ENCODE peak calls at places on chromosomes 5 and 9, in seven cellular contexts. Y is GM23338, L is K562, M is HepG2, R is H1, H is HCT116, X is GM12878. K is an unnamed sample.

GRCh38 chr9:131126059-131126426 is 657 bp downstream of the NUP214 start:
- DNase-seq in Y (no peak), L (peak), M (peak), R (no peak), H (no peak), X (no peak), K (no peak)

GRCh38 chr5:80198399-80198798 is 57.4 kb downstream of the SERINC5 start:
- DNase-seq in Y (no peak), L (no peak), M (no peak), R (no peak), H (no peak), X (no peak), K (no peak)

GRCh38 chr5:2330731-2331130 is 420.7 kb downstream of the IRX2 start:
- DNase-seq in Y (no peak), L (no peak), M (no peak), R (no peak), H (no peak), X (no peak), K (no peak)

GRCh38 chr5:32984851-32985250 is 273.7 kb downstream of the NPR3 start:
- DNase-seq in Y (no peak), L (no peak), M (no peak), R (no peak), H (no peak), X (no peak), K (no peak)

GRCh38 chr5:79229357-79230174 is 6.4 kb upstream of the JMY start:
- DNase-seq in Y (no peak), L (no peak), M (no peak), R (no peak), H (no peak), X (peak), K (no peak)

GRCh38 chr5:165863267-165863666 is 2357.8 kb downstream of the MAT2B start:
- DNase-seq in Y (no peak), L (no peak), M (no peak), R (no peak), H (no peak), X (no peak), K (no peak)

GRCh38 chr5:176166427-176166826 is 71.8 kb upstream of the SIMC1 start:
- DNase-seq in Y (no peak), L (no peak), M (no peak), R (no peak), H (peak), X (no peak), K (no peak)

GRCh38 chr5:17233488-17233887 is 16.1 kb downstream of the BASP1 start:
- DNase-seq in Y (no peak), L (no peak), M (no peak), R (no peak), H (no peak), X (no peak), K (no peak)

GRCh38 chr5:56375011-56375410 is 141.9 kb upstream of the ANKRD55 start:
- DNase-seq in Y (no peak), L (no peak), M (no peak), R (no peak), H (no peak), X (no peak), K (no peak)

GRCh38 chr5:132283423-132284043 is 10.7 kb upstream of the SLC22A4 start:
- DNase-seq in Y (peak), L (peak), M (peak), R (no peak), H (no peak), X (no peak), K (no peak)

GRCh38 chr5:4208537-4208936 is 612.9 kb downstream of the IRX1 start:
- DNase-seq in Y (no peak), L (no peak), M (no peak), R (no peak), H (no peak), X (no peak), K (no peak)

GRCh38 chr9:2241461-2241874 is 226.3 kb downstream of the SMARCA2 start:
- DNase-seq in Y (peak), L (peak), M (no peak), R (peak), H (no peak), X (no peak), K (peak)

GRCh38 chr9:96253059-96253696 is 48.8 kb downstream of the HSD17B3 start:
- DNase-seq in Y (peak), L (no peak), M (no peak), R (no peak), H (no peak), X (peak), K (no peak)

GRCh38 chr5:2780421-2781171 is 29.1 kb upstream of the IRX2 start:
- DNase-seq in Y (peak), L (no peak), M (no peak), R (no peak), H (no peak), X (no peak), K (peak)

GRCh38 chr5:139205586-139205985 is 7.4 kb upstream of the SIL1 start:
- DNase-seq in Y (no peak), L (no peak), M (no peak), R (no peak), H (no peak), X (no peak), K (no peak)

GRCh38 chr5:41762426-41762825 is 107.8 kb downstream of the OXCT1 start:
- DNase-seq in Y (no peak), L (no peak), M (no peak), R (no peak), H (no peak), X (no peak), K (no peak)

GRCh38 chr5:758698-759053 is 25.9 kb downstream of the ZDHHC11B start:
- DNase-seq in Y (no peak), L (no peak), M (no peak), R (no peak), H (no peak), X (no peak), K (no peak)

GRCh38 chr5:759781-760362 is 24.7 kb downstream of the ZDHHC11B start:
- DNase-seq in Y (no peak), L (no peak), M (no peak), R (no peak), H (no peak), X (no peak), K (no peak)

GRCh38 chr5:757931-758697 is 26.4 kb downstream of the ZDHHC11B start:
- DNase-seq in Y (no peak), L (no peak), M (peak), R (no peak), H (no peak), X (no peak), K (no peak)

GRCh38 chr5:760363-761205 is 23.9 kb downstream of the ZDHHC11B start:
- DNase-seq in Y (no peak), L (no peak), M (no peak), R (no peak), H (no peak), X (no peak), K (no peak)

DNA sequence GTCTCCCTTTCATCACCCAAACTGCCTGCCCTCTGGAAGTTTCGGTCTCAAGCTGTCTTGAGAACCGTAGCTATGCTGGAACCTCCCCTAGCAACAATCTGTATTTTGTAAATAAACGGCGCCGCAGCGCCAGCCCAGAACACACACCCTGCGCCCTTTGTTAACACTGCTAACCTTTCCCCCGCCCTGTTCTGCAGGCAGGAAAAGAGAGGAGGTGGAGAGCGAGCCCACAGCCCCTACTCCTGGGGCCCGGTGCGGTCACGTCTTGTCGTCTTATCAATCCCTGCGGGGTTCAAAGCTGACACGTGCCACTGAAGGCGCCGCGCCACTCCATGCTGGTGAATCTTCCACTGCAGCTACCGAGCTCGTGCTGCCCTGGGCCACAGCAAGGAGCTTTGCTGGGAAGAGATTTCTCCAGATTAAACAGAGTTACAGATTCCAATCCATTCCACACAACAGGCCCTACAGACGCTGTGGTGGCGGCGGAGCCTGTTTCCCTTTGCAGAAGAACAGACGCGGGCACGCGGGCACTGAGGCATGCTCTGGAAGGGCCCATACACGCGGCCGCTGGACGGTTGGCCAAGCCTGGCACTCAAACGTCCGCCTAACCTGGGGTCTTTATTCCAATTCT is 25.3 kb downstream of the ZDHHC11B start:
- DNase-seq in Y (peak), L (no peak), M (peak), R (no peak), H (no peak), X (no peak), K (no peak)
- TF ChIP-seq EZH2 in Y (no peak), L (no peak), M (no peak), R (no peak), H (no peak), X (no peak), K (no peak)

DNA sequence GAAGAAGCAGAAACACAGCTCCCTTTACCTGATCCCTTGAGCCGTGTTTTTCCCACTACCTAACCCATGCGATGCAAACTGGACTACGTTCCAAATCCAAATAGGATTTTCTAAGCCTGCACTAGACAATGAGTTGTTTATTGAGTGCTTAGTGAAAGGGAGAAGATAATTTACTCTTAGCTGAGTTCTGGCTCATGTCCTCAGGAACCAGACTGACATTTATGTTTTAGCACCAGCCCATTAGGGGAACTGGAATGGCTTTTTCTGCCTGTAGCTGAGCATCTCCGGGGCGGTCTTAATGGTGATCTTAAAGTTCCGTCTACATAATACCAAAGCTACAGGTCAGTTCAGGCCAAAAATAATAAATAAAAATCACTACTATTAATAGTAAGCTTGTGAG is 81.5 kb downstream of the SH3TC2 start:
- DNase-seq in Y (no peak), L (no peak), M (no peak), R (no peak), H (no peak), X (no peak), K (no peak)
- H3K4me3 ChIP-seq in Y (no peak), L (no peak), M (no peak), R (no peak), H (no peak), X (no peak), K (no peak)

GRCh38 chr5:14008819-14009311 is 64.4 kb upstream of the DNAH5 start:
- DNase-seq in Y (no peak), L (no peak), M (peak), R (no peak), H (no peak), X (no peak), K (no peak)
- TF ChIP-seq POLR2AphosphoS5 in Y (no peak), L (no peak), M (no peak), R (no peak), H (no peak), X (no peak), K (no peak)

GRCh38 chr5:122180146-122180712 is 50.9 kb downstream of the ZNF474 start:
- DNase-seq in Y (no peak), L (no peak), M (no peak), R (no peak), H (no peak), X (no peak), K (no peak)

GRCh38 chr5:122177162-122177561 is 47.8 kb downstream of the ZNF474 start:
- DNase-seq in Y (no peak), L (no peak), M (no peak), R (no peak), H (no peak), X (no peak), K (no peak)

GRCh38 chr5:122172207-122172606 is 42.9 kb downstream of the ZNF474 start:
- DNase-seq in Y (no peak), L (no peak), M (no peak), R (no peak), H (no peak), X (no peak), K (no peak)

GRCh38 chr5:122173484-122174191 is 44.3 kb downstream of the ZNF474 start:
- DNase-seq in Y (no peak), L (no peak), M (no peak), R (no peak), H (no peak), X (no peak), K (no peak)

GRCh38 chr5:122175852-122176251 is 46.5 kb downstream of the ZNF474 start:
- DNase-seq in Y (no peak), L (no peak), M (no peak), R (no peak), H (no peak), X (no peak), K (no peak)
- TF ChIP-seq EZH2 in Y (no peak), L (no peak), M (no peak), R (no peak), H (no peak), X (no peak), K (no peak)

DNA sequence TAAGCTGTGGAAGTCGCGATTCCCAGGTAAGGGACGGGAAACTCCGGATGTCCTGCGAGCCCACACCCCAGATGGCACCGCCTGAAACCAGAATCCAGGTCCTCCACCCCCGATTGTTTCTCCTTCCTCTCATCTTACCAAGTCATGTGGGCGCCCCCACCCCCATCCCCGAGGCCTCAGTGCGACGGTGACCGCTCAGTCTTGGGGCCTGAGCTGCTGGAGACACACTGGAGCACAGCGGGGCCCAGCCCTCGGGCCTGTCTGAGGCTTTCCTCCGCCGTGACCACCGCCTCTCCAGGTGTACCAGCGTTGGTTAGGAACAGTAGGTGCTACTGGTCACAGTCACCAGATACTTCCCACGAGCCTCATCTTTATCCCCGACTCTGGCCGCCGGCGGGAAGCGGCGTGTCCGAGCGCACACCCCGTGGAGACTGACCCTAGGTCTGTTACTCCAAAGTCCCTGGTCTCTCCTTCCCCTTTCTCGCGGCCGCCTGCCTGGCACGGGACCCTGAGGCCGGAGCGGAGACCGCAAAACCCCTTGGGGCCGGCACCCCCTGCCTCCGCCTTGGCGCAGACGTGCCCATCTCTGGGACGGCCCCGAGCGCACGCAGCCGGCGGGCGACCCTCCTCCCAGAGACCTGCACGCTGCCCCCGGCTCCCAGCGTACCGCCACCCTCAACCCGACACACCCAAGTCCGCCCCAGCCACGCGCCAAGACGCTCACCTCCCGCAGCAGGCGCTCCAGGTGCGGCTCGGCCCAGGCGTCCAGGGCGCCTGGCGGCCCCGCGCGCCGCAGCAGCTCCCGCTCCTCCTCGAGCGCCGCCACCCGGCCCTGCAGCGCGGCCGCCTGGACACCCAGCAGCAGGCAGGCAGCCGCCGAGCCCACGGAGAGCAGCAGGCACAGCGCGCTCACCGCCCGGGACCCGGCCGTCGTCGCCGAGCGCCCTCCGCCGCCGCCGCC is 733 bp downstream of the COL23A1 start:
- DNase-seq in Y (peak), L (peak), M (no peak), R (no peak), H (no peak), X (no peak), K (no peak)
- H3K4me3 ChIP-seq in Y (peak), L (peak), M (no peak), R (peak), H (no peak), X (no peak), K (no peak)

DNA sequence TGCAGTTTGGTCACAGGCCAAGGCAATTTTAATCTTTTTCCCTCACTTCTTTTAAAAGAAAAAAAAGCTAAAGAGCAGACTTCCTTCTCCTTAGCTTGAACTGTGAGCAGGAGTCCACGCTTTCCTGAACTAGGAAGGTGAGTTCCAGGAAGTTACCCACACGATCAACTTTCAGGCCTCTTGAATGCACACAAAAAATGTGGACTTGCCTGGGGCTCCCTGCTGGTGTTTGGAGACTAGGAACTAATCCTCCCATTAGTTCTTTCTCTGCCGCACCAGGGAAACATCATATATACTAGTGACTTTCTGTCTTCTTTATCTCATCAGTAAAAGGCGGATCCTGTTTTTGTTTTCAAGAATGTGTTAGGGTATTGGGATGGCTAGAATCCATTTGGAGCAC is 240.0 kb downstream of the GOLPH3 start:
- DNase-seq in Y (peak), L (no peak), M (no peak), R (no peak), H (no peak), X (no peak), K (no peak)
- TF ChIP-seq POLR2AphosphoS5 in Y (no peak), L (no peak), M (no peak), R (no peak), H (no peak), X (no peak), K (no peak)

K was measured in SK-N-MC.